ENCODE peak calls at places on chromosomes 12 and 14, in four cellular contexts. G is cardiac fibroblast; D is EH; O is activated CD8-positive, alpha-beta memory T cell treated with anti-CD3 and anti-CD28 coated beads for 24 hours. A is an unnamed sample.

GRCh38 chr12:50555471-50555885 is 50.7 kb downstream of the DIP2B start:
- DNase-seq in G (no peak), D (no peak), O (no peak), A (no peak)

GRCh38 chr12:62123721-62124203 is 136.4 kb upstream of the USP15 start:
- DNase-seq in G (peak), D (peak), O (no peak), A (no peak)

GRCh38 chr14:66717571-66718140 is 209.7 kb downstream of the GPHN start:
- DNase-seq in G (no peak), D (no peak), O (no peak), A (no peak)

GRCh38 chr12:118317729-118318128 is 55.0 kb downstream of the TAOK3 start:
- DNase-seq in G (no peak), D (no peak), O (no peak), A (no peak)

GRCh38 chr14:104316121-104316722 is 177.8 kb downstream of the KIF26A start:
- DNase-seq in G (no peak), D (no peak), O (no peak), A (no peak)

GRCh38 chr12:123830675-123831074 is 68.6 kb downstream of the DNAH10 start:
- DNase-seq in G (no peak), D (no peak), O (no peak), A (no peak)

GRCh38 chr12:64137117-64137516 is 85.0 kb downstream of the KICS2 start:
- DNase-seq in G (peak), D (peak), O (no peak), A (no peak)

GRCh38 chr12:64652346-64652745 is 42.1 kb downstream of the RASSF3 start:
- DNase-seq in G (no peak), D (no peak), O (no peak), A (no peak)

GRCh38 chr12:57845478-57846284 is 848 bp downstream of the CTDSP2 start:
- DNase-seq in G (peak), D (peak), O (peak), A (no peak)

GRCh38 chr12:25054783-25055144 is 105.9 kb upstream of the BCAT1 start:
- DNase-seq in G (peak), D (peak), O (peak), A (no peak)

GRCh38 chr12:132621657-132622435 is 3.3 kb downstream of the P2RX2 start:
- DNase-seq in G (no peak), D (no peak), O (no peak), A (no peak)

GRCh38 chr12:79547044-79547734 is 143.6 kb downstream of the PAWR start:
- DNase-seq in G (peak), D (peak), O (no peak), A (no peak)

GRCh38 chr12:32353540-32353939 is 45.8 kb upstream of the FGD4 start:
- DNase-seq in G (no peak), D (no peak), O (no peak), A (no peak)

GRCh38 chr14:35341454-35342159 is 49.4 kb downstream of the PSMA6 start:
- DNase-seq in G (peak), D (peak), O (no peak), A (no peak)

GRCh38 chr12:104505095-104505819 is 48.5 kb downstream of the CHST11 start:
- DNase-seq in G (no peak), D (no peak), O (no peak), A (no peak)

GRCh38 chr12:94261781-94262180 is 113.4 kb downstream of the PLXNC1 start:
- DNase-seq in G (no peak), D (no peak), O (no peak), A (no peak)

GRCh38 chr14:58979325-58979724 is 209.1 kb upstream of the DAAM1 start:
- DNase-seq in G (no peak), D (no peak), O (no peak), A (no peak)

GRCh38 chr12:103773109-103773905 is 67.7 kb downstream of the NT5DC3 start:
- DNase-seq in G (no peak), D (no peak), O (no peak), A (no peak)

GRCh38 chr12:69553626-69554248 is 31.5 kb upstream of the CCT2 start:
- DNase-seq in G (peak), D (peak), O (no peak), A (no peak)

GRCh38 chr12:118307069-118307954 is 65.4 kb downstream of the TAOK3 start:
- DNase-seq in G (peak), D (peak), O (peak), A (no peak)

GRCh38 chr14:24868389-24868788 is 181.6 kb downstream of the STXBP6 start:
- DNase-seq in G (no peak), D (no peak), O (no peak), A (no peak)

GRCh38 chr12:15633201-15633600 is 156.0 kb downstream of the EPS8 start:
- DNase-seq in G (peak), D (peak), O (no peak), A (no peak)

GRCh38 chr12:43104524-43104923 is 447.5 kb downstream of the ADAMTS20 start:
- DNase-seq in G (peak), D (peak), O (no peak), A (no peak)